ENCODE peak calls at places on chromosome 4, in six cellular contexts. One of them, this sample, is unnamed.

GRCh38 chr4:73539386-73539785 is 57.8 kb downstream of the AFM start:
- DNase-seq in stomach: no peak
- DNase-seq in A549: no peak
- DNase-seq in GM12878: no peak
- DNase-seq in ovary: no peak
- DNase-seq in suprapubic skin: no peak
- DNase-seq in this sample: no peak

GRCh38 chr4:39636786-39637185 is 1.9 kb downstream of the SMIM14 start:
- DNase-seq in stomach: no peak
- DNase-seq in A549: no peak
- DNase-seq in GM12878: no peak
- DNase-seq in ovary: no peak
- DNase-seq in suprapubic skin: no peak
- DNase-seq in this sample: no peak

GRCh38 chr4:38068107-38068506 is 107.9 kb downstream of the PTTG2 start:
- DNase-seq in stomach: no peak
- DNase-seq in A549: no peak
- DNase-seq in GM12878: no peak
- DNase-seq in ovary: no peak
- DNase-seq in suprapubic skin: no peak
- DNase-seq in this sample: no peak

GRCh38 chr4:76179398-76180318 is 31.5 kb upstream of the NUP54 start:
- DNase-seq in stomach: peak
- DNase-seq in A549: peak
- DNase-seq in GM12878: no peak
- DNase-seq in ovary: peak
- DNase-seq in suprapubic skin: peak
- DNase-seq in this sample: peak

GRCh38 chr4:125116431-125116830 is 198.3 kb upstream of the FAT4 start:
- DNase-seq in stomach: no peak
- DNase-seq in A549: no peak
- DNase-seq in GM12878: no peak
- DNase-seq in ovary: no peak
- DNase-seq in suprapubic skin: no peak
- DNase-seq in this sample: no peak

GRCh38 chr4:97073194-97073593 is 1070.1 kb downstream of the STPG2 start:
- DNase-seq in stomach: no peak
- DNase-seq in A549: no peak
- DNase-seq in GM12878: no peak
- DNase-seq in ovary: no peak
- DNase-seq in suprapubic skin: no peak
- DNase-seq in this sample: no peak

GRCh38 chr4:174228988-174229387 is 54.5 kb downstream of the FBXO8 start:
- DNase-seq in stomach: no peak
- DNase-seq in A549: no peak
- DNase-seq in GM12878: no peak
- DNase-seq in ovary: no peak
- DNase-seq in suprapubic skin: no peak
- DNase-seq in this sample: no peak

GRCh38 chr4:73170518-73171198 is 87.9 kb downstream of the ANKRD17 start:
- DNase-seq in stomach: no peak
- DNase-seq in A549: no peak
- DNase-seq in GM12878: no peak
- DNase-seq in ovary: no peak
- DNase-seq in suprapubic skin: no peak
- DNase-seq in this sample: no peak

GRCh38 chr4:18127030-18127429 is 105.5 kb upstream of the LCORL start:
- DNase-seq in stomach: no peak
- DNase-seq in A549: no peak
- DNase-seq in GM12878: no peak
- DNase-seq in ovary: no peak
- DNase-seq in suprapubic skin: no peak
- DNase-seq in this sample: no peak

GRCh38 chr4:21195682-21196081 is 495.4 kb downstream of the PACRGL start:
- DNase-seq in stomach: no peak
- DNase-seq in A549: no peak
- DNase-seq in GM12878: no peak
- DNase-seq in ovary: no peak
- DNase-seq in suprapubic skin: no peak
- DNase-seq in this sample: no peak

GRCh38 chr4:129335263-129335662 is 239.3 kb downstream of the C4orf33 start:
- DNase-seq in stomach: no peak
- DNase-seq in A549: no peak
- DNase-seq in GM12878: no peak
- DNase-seq in ovary: no peak
- DNase-seq in suprapubic skin: no peak
- DNase-seq in this sample: no peak

GRCh38 chr4:156347412-156348075 is 393.9 kb upstream of the CTSO start:
- DNase-seq in stomach: no peak
- DNase-seq in A549: no peak
- DNase-seq in GM12878: no peak
- DNase-seq in ovary: no peak
- DNase-seq in suprapubic skin: no peak
- DNase-seq in this sample: no peak

GRCh38 chr4:163902417-163902816 is 407.9 kb downstream of the TMA16 start:
- DNase-seq in stomach: no peak
- DNase-seq in A549: no peak
- DNase-seq in GM12878: no peak
- DNase-seq in ovary: no peak
- DNase-seq in suprapubic skin: no peak
- DNase-seq in this sample: no peak

GRCh38 chr4:163895369-163896005 is 401.0 kb downstream of the TMA16 start:
- DNase-seq in stomach: no peak
- DNase-seq in A549: no peak
- DNase-seq in GM12878: no peak
- DNase-seq in ovary: no peak
- DNase-seq in suprapubic skin: no peak
- DNase-seq in this sample: no peak

DNA sequence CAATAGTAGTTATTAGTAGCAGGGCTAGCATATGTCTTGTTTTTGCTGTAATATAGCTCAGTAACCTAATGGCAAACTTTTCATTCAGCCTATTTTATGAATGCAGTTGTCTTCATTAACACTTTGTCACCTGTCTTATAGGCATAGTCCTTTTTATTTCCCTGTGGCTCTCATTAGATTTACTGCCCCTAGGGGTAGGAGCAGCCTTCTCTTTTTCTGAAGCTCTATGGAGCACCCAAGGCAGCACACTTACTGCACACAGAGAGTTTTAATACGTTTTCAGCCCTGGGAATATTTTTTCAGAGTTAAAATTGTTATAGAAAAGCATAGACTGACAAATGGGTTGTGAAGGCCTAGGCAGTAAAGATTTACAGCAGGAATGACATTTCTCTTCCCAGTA is 406.8 kb downstream of the TMA16 start:
- DNase-seq in stomach: no peak
- DNase-seq in A549: no peak
- DNase-seq in GM12878: no peak
- DNase-seq in ovary: no peak
- DNase-seq in suprapubic skin: no peak
- DNase-seq in this sample: no peak
- TF ChIP-seq CTCF in stomach: no peak
- TF ChIP-seq CTCF in A549: no peak
- TF ChIP-seq CTCF in GM12878: no peak
- TF ChIP-seq CTCF in ovary: no peak
- TF ChIP-seq CTCF in suprapubic skin: no peak
- TF ChIP-seq CTCF in this sample: no peak

DNA sequence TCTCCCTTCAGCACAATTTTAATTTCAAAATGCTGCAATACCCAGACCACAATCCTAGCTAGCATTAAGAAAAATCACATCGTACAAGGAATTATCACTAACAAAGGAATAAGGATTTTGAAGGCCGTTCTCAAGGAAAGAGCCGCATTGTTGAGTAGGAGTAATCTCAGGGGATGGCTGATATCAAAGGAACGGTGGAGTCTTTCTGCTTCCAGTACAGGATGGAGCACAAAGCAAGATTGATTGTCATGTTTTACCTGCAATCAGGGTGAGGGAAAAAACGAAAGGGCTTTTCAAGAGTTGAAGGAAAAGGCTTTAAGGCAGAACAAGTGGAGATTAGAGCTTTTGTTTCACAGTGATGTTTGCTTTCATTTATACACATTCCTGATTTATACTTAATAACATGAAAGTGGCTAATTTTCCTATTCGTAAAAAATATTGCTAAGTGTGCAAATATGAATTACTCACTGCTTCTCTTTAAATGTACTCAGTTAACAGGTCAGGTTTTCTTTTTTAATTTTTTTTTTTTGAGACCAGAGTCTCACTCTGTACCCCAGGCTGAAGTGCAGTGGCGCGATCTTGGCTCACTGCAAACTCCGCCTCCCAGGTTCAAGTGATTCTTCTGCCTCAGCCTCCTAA is 207.0 kb downstream of the TRIML1 start:
- DNase-seq in stomach: no peak
- DNase-seq in A549: no peak
- DNase-seq in GM12878: no peak
- DNase-seq in ovary: no peak
- DNase-seq in suprapubic skin: no peak
- DNase-seq in this sample: no peak
- TF ChIP-seq EP300 in stomach: no peak
- TF ChIP-seq EP300 in A549: no peak
- TF ChIP-seq EP300 in GM12878: no peak
- TF ChIP-seq EP300 in ovary: no peak
- TF ChIP-seq EP300 in suprapubic skin: no peak
- TF ChIP-seq EP300 in this sample: no peak

GRCh38 chr4:67632492-67632891 is 68.5 kb downstream of the UBA6 start:
- DNase-seq in stomach: no peak
- DNase-seq in A549: no peak
- DNase-seq in GM12878: no peak
- DNase-seq in ovary: no peak
- DNase-seq in suprapubic skin: no peak
- DNase-seq in this sample: no peak

GRCh38 chr4:67634741-67635140 is 66.2 kb downstream of the UBA6 start:
- DNase-seq in stomach: no peak
- DNase-seq in A549: no peak
- DNase-seq in GM12878: no peak
- DNase-seq in ovary: no peak
- DNase-seq in suprapubic skin: no peak
- DNase-seq in this sample: no peak

GRCh38 chr4:67635331-67635730 is 65.6 kb downstream of the UBA6 start:
- DNase-seq in stomach: no peak
- DNase-seq in A549: no peak
- DNase-seq in GM12878: no peak
- DNase-seq in ovary: no peak
- DNase-seq in suprapubic skin: no peak
- DNase-seq in this sample: no peak

GRCh38 chr4:67638157-67638556 is 62.8 kb downstream of the UBA6 start:
- DNase-seq in stomach: no peak
- DNase-seq in A549: no peak
- DNase-seq in GM12878: no peak
- DNase-seq in ovary: no peak
- DNase-seq in suprapubic skin: no peak
- DNase-seq in this sample: no peak
- H3K27ac ChIP-seq in stomach: no peak
- H3K27ac ChIP-seq in A549: no peak
- H3K27ac ChIP-seq in GM12878: no peak
- H3K27ac ChIP-seq in ovary: no peak
- H3K27ac ChIP-seq in suprapubic skin: no peak
- H3K27ac ChIP-seq in this sample: no peak

GRCh38 chr4:55143858-55144257 is 18.5 kb upstream of the KDR start:
- DNase-seq in stomach: no peak
- DNase-seq in A549: no peak
- DNase-seq in GM12878: no peak
- DNase-seq in ovary: no peak
- DNase-seq in suprapubic skin: no peak
- DNase-seq in this sample: no peak
- TF ChIP-seq CTCF in stomach: no peak
- TF ChIP-seq CTCF in A549: no peak
- TF ChIP-seq CTCF in GM12878: no peak
- TF ChIP-seq CTCF in ovary: no peak
- TF ChIP-seq CTCF in suprapubic skin: no peak
- TF ChIP-seq CTCF in this sample: no peak

DNA sequence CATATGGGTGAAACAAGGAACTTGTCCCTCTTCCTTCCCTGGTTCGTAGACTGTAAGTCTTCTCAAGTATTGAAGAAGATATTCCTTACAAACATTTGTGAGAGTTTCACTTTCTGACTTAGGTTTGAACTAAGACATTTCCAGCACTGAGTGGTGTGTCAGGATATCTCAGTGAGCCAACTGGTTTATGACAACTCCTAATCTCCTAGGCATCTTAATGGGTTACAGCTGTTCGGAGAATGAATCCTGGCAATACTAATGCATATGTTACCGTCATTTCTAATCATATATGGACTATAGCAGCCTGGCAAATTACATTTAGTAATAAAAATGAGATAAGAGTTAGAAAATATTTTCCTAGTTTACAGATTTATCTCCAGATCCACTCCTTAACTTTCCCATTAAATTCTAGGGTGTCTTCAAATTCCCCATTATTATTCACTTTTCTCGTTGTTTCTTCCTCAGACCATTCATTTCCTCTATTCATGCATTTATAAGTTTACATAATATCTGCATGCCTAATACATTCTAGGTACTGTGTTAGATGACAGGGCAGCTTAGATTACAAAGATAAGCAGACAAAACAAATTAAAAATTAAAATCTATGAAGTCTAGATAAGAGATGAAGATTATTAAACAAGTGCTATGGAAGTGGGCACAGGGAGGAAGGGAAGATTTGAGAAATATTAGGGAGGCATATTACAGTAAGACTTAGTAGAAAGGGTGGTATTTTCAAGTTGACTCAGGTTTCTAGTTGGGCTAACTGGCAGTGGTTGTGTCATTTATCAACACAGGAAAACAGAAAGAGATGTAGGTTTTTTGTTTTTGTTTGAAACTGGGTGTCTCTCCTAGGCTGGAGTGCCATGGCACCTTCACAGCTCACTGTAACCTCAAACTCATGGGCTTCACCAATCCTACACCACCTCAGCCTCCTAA is 173.9 kb downstream of the WDFY3 start:
- DNase-seq in stomach: no peak
- DNase-seq in A549: no peak
- DNase-seq in GM12878: no peak
- DNase-seq in ovary: no peak
- DNase-seq in suprapubic skin: no peak
- DNase-seq in this sample: no peak
- TF ChIP-seq EP300 in stomach: no peak
- TF ChIP-seq EP300 in A549: no peak
- TF ChIP-seq EP300 in GM12878: no peak
- TF ChIP-seq EP300 in ovary: no peak
- TF ChIP-seq EP300 in suprapubic skin: no peak
- TF ChIP-seq EP300 in this sample: no peak

DNA sequence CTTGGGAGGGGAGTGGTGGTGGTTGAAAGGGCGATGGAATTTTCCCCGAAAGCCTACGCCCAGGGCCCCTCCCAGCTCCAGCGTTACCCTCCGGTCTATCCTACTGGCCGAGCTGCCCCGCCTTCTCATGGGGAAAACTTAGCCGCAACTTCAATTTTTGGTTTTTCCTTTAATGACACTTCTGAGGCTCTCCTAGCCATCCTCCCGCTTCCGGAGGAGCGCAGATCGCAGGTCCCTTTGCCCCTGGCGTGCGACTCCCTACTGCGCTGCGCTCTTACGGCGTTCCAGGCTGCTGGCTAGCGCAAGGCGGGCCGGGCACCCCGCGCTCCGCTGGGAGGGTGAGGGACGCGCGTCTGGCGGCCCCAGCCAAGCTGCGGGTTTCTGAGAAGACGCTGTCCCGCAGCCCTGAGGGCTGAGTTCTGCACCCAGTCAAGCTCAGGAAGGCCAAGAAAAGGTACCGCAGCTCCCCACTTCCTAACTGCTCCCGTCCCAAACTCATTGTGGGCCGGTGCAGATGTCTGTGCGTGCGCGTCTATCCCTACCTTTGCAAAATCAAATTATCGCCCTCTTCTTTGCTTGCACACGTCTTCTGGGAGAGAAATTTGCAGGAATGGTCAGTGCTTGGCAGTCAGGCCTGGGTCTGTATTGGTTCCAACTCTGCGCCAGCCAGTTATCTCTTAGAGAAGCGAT is 533 bp downstream of the IL15 start:
- DNase-seq in stomach: peak
- DNase-seq in A549: peak
- DNase-seq in GM12878: no peak
- DNase-seq in ovary: peak
- DNase-seq in suprapubic skin: no peak
- DNase-seq in this sample: peak
- H3K27ac ChIP-seq in stomach: peak
- H3K27ac ChIP-seq in A549: peak
- H3K27ac ChIP-seq in GM12878: peak
- H3K27ac ChIP-seq in ovary: peak
- H3K27ac ChIP-seq in suprapubic skin: peak
- H3K27ac ChIP-seq in this sample: peak